ENCODE peak calls at places on chromosomes 11 and 22, in four cellular contexts. M is GM12878, X is WTC11, G is K562. Y is an unnamed sample.

GRCh38 chr22:38180841-38181452 is 683 bp downstream of the PLA2G6 start:
- DNase-seq in M (no peak), G (peak; percentile 48), X (no peak), Y (no peak)

GRCh38 chr11:110972640-110973039 is 260.4 kb upstream of the ARHGAP20 start:
- DNase-seq in X (no peak), G (no peak), M (no peak), Y (no peak)

GRCh38 chr22:39498802-39499201 is 3.3 kb upstream of the MIEF1 start:
- DNase-seq in X (no peak), G (no peak), M (no peak), Y (peak; percentile 63)

GRCh38 chr11:102026975-102027374 is 20.3 kb upstream of the CFAP300 start:
- DNase-seq in G (no peak), X (no peak), M (no peak), Y (no peak)

GRCh38 chr11:69923641-69924307 is 104.6 kb upstream of the FGF3 start:
- DNase-seq in M (no peak), G (no peak), X (peak; percentile 6), Y (no peak)

GRCh38 chr11:12968101-12968500 is 41.0 kb upstream of the RASSF10 start:
- DNase-seq in M (no peak), G (no peak), X (no peak), Y (no peak)

GRCh38 chr22:21936151-21936778 is 16.4 kb downstream of the PPM1F start:
- DNase-seq in M (no peak), G (no peak), X (no peak), Y (no peak)

GRCh38 chr11:73030130-73030529 is 112.0 kb downstream of the FCHSD2 start:
- DNase-seq in G (no peak), X (no peak), M (no peak), Y (no peak)

GRCh38 chr22:44111562-44112155 is 69.1 kb upstream of the PARVG start:
- DNase-seq in X (no peak), M (no peak), G (no peak), Y (no peak)

GRCh38 chr22:24507742-24508141 is 12.6 kb downstream of the UPB1 start:
- DNase-seq in X (peak; percentile 76), M (no peak), G (no peak), Y (no peak)

GRCh38 chr11:43145653-43146052 is 166.1 kb upstream of the API5 start:
- DNase-seq in M (peak; percentile 64), G (no peak), X (no peak), Y (no peak)

DNA sequence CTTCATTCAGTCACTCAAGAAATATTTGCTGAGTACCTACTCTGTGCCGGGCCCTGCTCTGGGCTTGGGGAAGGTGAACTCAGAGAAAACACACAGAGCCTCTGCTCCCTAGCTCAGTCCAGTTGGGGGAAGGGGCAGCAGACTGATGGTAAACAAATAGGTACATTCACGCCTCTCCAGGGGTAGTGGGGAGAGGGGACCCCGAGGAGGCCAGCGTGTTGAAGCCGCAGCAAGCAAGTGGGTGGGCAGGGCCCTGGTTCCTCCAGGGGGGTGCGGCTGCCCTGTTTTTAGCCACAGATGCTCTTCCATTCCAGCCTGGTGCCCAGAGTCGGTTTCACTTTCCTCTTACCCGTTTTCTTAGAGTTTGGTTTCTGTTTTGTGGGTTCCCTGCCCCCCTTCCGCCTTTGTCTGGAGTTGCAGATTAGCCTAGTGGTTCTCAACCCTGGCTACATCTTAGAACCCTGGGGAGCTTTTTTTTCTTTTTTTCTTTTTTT is 8.7 kb downstream of the DRAP1 start:
- DNase-seq in G (peak; percentile 14), M (peak; percentile 84), X (no peak), Y (no peak)
- TF ChIP-seq TCF7 in G (no peak), M (no peak), X (no peak), Y (no peak)

GRCh38 chr11:19660076-19660475 is 52.6 kb upstream of the NAV2 start:
- DNase-seq in X (no peak), G (peak; percentile 49), M (peak; percentile 61), Y (peak; percentile 52)

GRCh38 chr11:19669511-19669910 is 43.1 kb upstream of the NAV2 start:
- DNase-seq in X (no peak), M (no peak), G (no peak), Y (no peak)

GRCh38 chr11:19666951-19667350 is 45.7 kb upstream of the NAV2 start:
- DNase-seq in M (no peak), G (no peak), X (no peak), Y (no peak)

GRCh38 chr11:19661827-19662226 is 50.8 kb upstream of the NAV2 start:
- DNase-seq in X (no peak), G (no peak), M (no peak), Y (no peak)

GRCh38 chr11:19664896-19665548 is 47.6 kb upstream of the NAV2 start:
- DNase-seq in G (no peak), X (no peak), M (no peak), Y (no peak)
- TF ChIP-seq TCF7 in G (no peak), X (no peak), M (no peak), Y (no peak)

GRCh38 chr11:45097721-45098493 is 48.5 kb upstream of the PRDM11 start:
- DNase-seq in X (peak; percentile 88), M (no peak), G (peak; percentile 79), Y (no peak)
- TF ChIP-seq TCF7 in X (no peak), M (no peak), G (no peak), Y (no peak)

GRCh38 chr11:47378011-47378835 is at the start of gene SPI1:
- DNase-seq in M (peak; percentile 41), G (peak; percentile 88), X (no peak), Y (no peak)
- TF ChIP-seq TCF7 in M (no peak), G (peak; percentile 83), X (no peak), Y (no peak)

GRCh38 chr11:76214186-76214585 is 7.9 kb upstream of the WNT11 start:
- DNase-seq in G (no peak), M (no peak), X (no peak), Y (no peak)
- TF ChIP-seq TCF7 in G (no peak), M (no peak), X (no peak), Y (no peak)